ENCODE peak calls at places on chromosomes 4 and X, in four cellular contexts. One of them, this sample, is unnamed.

GRCh38 chr4:38071801-38072567 is 111.8 kb downstream of the PTTG2 start:
- DNase-seq in 8988T: no peak
- DNase-seq in EH: no peak
- DNase-seq in trophoblast cell: peak
- DNase-seq in this sample: peak

GRCh38 chrX:130079824-130080406 is 30.4 kb downstream of the ELF4 start:
- DNase-seq in trophoblast cell: peak
- DNase-seq in 8988T: peak
- DNase-seq in EH: peak
- DNase-seq in this sample: no peak

GRCh38 chrX:101744085-101744484 is 84.4 kb upstream of the ARMCX2 start:
- DNase-seq in EH: peak
- DNase-seq in 8988T: no peak
- DNase-seq in trophoblast cell: no peak
- DNase-seq in this sample: no peak

GRCh38 chr4:9994246-9994847 is 26.9 kb downstream of the SLC2A9 start:
- DNase-seq in EH: no peak
- DNase-seq in trophoblast cell: no peak
- DNase-seq in 8988T: no peak
- DNase-seq in this sample: no peak

GRCh38 chr4:85776579-85776978 is 301.6 kb downstream of the ARHGAP24 start:
- DNase-seq in 8988T: no peak
- DNase-seq in EH: peak
- DNase-seq in trophoblast cell: no peak
- DNase-seq in this sample: no peak

GRCh38 chr4:143248827-143249226 is 64.1 kb downstream of the USP38 start:
- DNase-seq in trophoblast cell: no peak
- DNase-seq in 8988T: no peak
- DNase-seq in EH: no peak
- DNase-seq in this sample: no peak

GRCh38 chr4:20253799-20254409 is 2.2 kb downstream of the SLIT2 start:
- DNase-seq in 8988T: peak
- DNase-seq in trophoblast cell: no peak
- DNase-seq in EH: peak
- DNase-seq in this sample: no peak

GRCh38 chrX:64843224-64843623 is 133.0 kb downstream of the ZC4H2 start:
- DNase-seq in 8988T: no peak
- DNase-seq in trophoblast cell: no peak
- DNase-seq in EH: no peak
- DNase-seq in this sample: no peak

GRCh38 chrX:71251456-71251973 is 2.4 kb downstream of the ZMYM3 start:
- DNase-seq in EH: no peak
- DNase-seq in trophoblast cell: no peak
- DNase-seq in 8988T: no peak
- DNase-seq in this sample: no peak